ENCODE peak calls at places on chromosomes 16 and 17, in five cellular contexts. J is lower leg skin, A is gastrocnemius medialis, Q is A549, I is heart left ventricle. B is an unnamed sample.

GRCh38 chr17:30600830-30601494 is 123.8 kb downstream of the GOSR1 start:
- DNase-seq in I (no peak), Q (peak; percentile 58), J (peak; percentile 88), A (no peak), B (peak; percentile 11)

GRCh38 chr17:9291912-9292562 is 270.7 kb downstream of the NTN1 start:
- DNase-seq in Q (peak; percentile 28), J (peak; percentile 83), I (peak; percentile 55), A (no peak), B (peak; percentile 37)

GRCh38 chr17:16052486-16052885 is 52.9 kb downstream of the TTC19 start:
- DNase-seq in Q (no peak), A (no peak), J (no peak), I (no peak), B (no peak)

GRCh38 chr17:2612630-2613029 is 19.2 kb downstream of the PAFAH1B1 start:
- DNase-seq in A (no peak), I (no peak), J (no peak), Q (no peak), B (no peak)

GRCh38 chr16:11372073-11372923 is 27.0 kb downstream of the RMI2 start:
- DNase-seq in J (no peak), A (no peak), I (no peak), Q (no peak), B (no peak)

GRCh38 chr16:17847234-17847795 is 376.6 kb upstream of the XYLT1 start:
- DNase-seq in I (no peak), Q (no peak), A (no peak), J (no peak), B (no peak)

GRCh38 chr17:7650509-7651096 is at the start of gene ATP1B2:
- DNase-seq in J (peak; percentile 89), I (peak; percentile 77), Q (peak; percentile 59), A (peak; percentile 19), B (peak; percentile 64)

GRCh38 chr16:53904533-53904932 is 200.6 kb downstream of the FTO start:
- DNase-seq in I (no peak), J (no peak), Q (no peak), A (no peak), B (no peak)

GRCh38 chr17:33291248-33292183 is 1.6 kb downstream of the ASIC2 start:
- DNase-seq in Q (peak; percentile 66), J (peak; percentile 86), A (no peak), I (no peak), B (no peak)

GRCh38 chr16:23795369-23795768 is 40.4 kb upstream of the PRKCB start:
- DNase-seq in I (no peak), A (no peak), Q (no peak), J (no peak), B (no peak)

GRCh38 chr17:57455063-57455914 is 199.0 kb downstream of the MSI2 start:
- DNase-seq in A (no peak), J (no peak), Q (no peak), I (no peak), B (no peak)

GRCh38 chr16:86714166-86714565 is 135.8 kb downstream of the FOXL1 start:
- DNase-seq in J (no peak), I (no peak), A (no peak), Q (no peak), B (no peak)

GRCh38 chr17:60305141-60305540 is 86.8 kb downstream of the USP32 start:
- DNase-seq in I (no peak), Q (peak; percentile 17), A (no peak), J (no peak), B (peak; percentile 28)

GRCh38 chr17:77382966-77383612 is 242.3 kb downstream of the SEC14L1 start:
- DNase-seq in J (no peak), A (no peak), Q (no peak), I (no peak), B (no peak)

GRCh38 chr17:31571124-31571892 is 179.8 kb downstream of the RAB11FIP4 start:
- DNase-seq in Q (peak; percentile 24), J (peak; percentile 94), I (peak; percentile 90), A (peak; percentile 40), B (peak; percentile 76)

GRCh38 chr17:70128727-70129238 is 40.5 kb upstream of the KCNJ2 start:
- DNase-seq in J (no peak), Q (no peak), I (no peak), A (no peak), B (no peak)

GRCh38 chr16:26316683-26317464 is 625.1 kb downstream of the HS3ST4 start:
- DNase-seq in I (no peak), A (no peak), J (no peak), Q (no peak), B (no peak)

GRCh38 chr16:80375973-80376372 is 164.8 kb upstream of the DYNLRB2 start:
- DNase-seq in Q (no peak), A (no peak), I (no peak), J (no peak), B (no peak)

GRCh38 chr17:55625516-55625915 is 97.1 kb downstream of the TMEM100 start:
- DNase-seq in A (no peak), I (no peak), J (no peak), Q (no peak), B (no peak)

GRCh38 chr17:79031996-79032875 is 8.3 kb downstream of the C1QTNF1 start:
- DNase-seq in I (no peak), A (no peak), J (peak; percentile 84), Q (no peak), B (no peak)

GRCh38 chr16:49651226-49651625 is 204.7 kb downstream of the ZNF423 start:
- DNase-seq in I (no peak), Q (no peak), A (no peak), J (no peak), B (no peak)

GRCh38 chr17:80951121-80952090 is 40.2 kb upstream of the CHMP6 start:
- DNase-seq in I (peak; percentile 25), Q (no peak), A (no peak), J (peak; percentile 67), B (no peak)

GRCh38 chr16:53414381-53414780 is 19.9 kb upstream of the RBL2 start:
- DNase-seq in Q (no peak), A (no peak), J (no peak), I (no peak), B (no peak)

GRCh38 chr16:67641779-67642708 is 2.9 kb upstream of the CARMIL2 start:
- DNase-seq in I (peak; percentile 83), A (peak; percentile 64), Q (no peak), J (no peak), B (peak; percentile 75)

GRCh38 chr17:77107506-77108433 is 33.0 kb upstream of the SEC14L1 start:
- DNase-seq in I (no peak), Q (no peak), J (no peak), A (no peak), B (no peak)

DNA sequence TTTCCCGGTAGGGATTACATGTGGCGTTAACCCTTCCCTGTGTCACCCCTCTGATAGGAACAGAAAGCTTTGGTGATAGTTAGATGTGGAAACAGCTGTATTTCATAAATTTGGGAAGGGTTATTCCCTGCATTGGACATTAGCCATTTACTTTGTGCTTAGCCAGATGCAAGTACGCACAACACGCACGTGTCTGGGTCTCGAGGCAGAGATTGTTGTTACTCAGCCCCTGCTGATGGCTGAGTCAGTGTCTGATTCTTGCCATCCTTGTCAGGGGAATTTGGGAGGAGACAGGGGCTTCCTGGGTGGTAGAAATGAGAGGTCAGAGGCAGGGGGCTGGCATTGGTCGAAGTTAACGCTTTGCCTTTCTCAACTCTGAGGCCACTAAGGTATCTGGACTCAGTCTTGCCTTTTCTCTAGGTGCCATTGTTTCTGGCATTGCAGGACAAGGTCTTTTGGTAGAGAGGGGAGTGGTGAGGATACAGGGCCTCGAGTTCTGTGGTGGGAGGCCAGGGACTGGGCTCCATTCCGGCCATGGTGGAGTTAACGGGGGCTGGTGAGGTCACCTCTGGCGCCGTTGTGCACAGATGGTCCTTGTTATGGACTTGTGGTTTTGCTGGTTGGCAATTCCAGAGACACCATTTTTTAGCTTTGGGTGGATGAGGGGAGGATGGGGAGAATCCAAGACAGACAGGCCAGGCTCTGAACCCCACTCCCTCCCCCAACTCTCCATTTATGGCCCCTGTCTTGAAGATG is 8.2 kb downstream of the MMP2 start:
- DNase-seq in Q (no peak), J (peak; percentile 94), I (peak; percentile 70), A (peak; percentile 52), B (no peak)
- H3K4me3 ChIP-seq in Q (no peak overlapping the region), J (no peak overlapping the region), I (no peak overlapping the region), A (no peak overlapping the region), B (no peak overlapping the region)

GRCh38 chr17:74096456-74096855 is 107.0 kb upstream of the RPL38 start:
- DNase-seq in Q (no peak), I (no peak), J (no peak), A (no peak), B (no peak)
- TF ChIP-seq CTCF in Q (no peak), I (no peak), J (no peak), A (no peak), B (no peak)

GRCh38 chr17:38967290-38967738 is at the start of gene FBXO47:
- DNase-seq in A (peak; percentile 77), Q (peak; percentile 98), J (peak; percentile 97), I (peak; percentile 96), B (peak; percentile 93)
- TF ChIP-seq POLR2A in A (peak; percentile 57), Q (peak; percentile 61), J (no peak), I (peak; percentile 68), B (no peak)

GRCh38 chr17:50373705-50374104 is 676 bp downstream of the EME1 start:
- DNase-seq in Q (no peak), J (no peak), I (no peak), A (no peak), B (no peak)
- H3K4me3 ChIP-seq in Q (peak overlapping the region; percentile 70), J (no peak overlapping the region), I (no peak overlapping the region), A (no peak overlapping the region), B (no peak overlapping the region)

DNA sequence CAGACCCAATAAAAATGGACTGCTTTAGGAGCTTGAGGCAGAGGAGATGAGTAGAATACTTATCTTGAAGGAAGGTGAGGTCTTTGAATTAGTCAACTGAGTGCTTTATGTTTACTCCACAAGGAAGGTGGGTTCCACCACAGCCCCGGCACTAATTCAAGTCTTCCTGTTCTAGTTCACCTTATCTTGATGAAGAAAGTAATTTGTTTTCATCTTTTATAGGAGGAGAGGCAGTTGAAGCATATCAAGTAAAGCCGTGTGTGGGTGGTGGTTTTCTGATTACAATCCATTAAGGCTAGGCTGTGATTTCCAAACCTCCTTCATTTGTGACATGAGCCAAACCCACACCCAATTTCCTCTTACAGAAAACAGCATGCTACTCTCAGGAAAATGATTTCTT is 35.6 kb downstream of the CDRT15 start:
- DNase-seq in I (no peak), Q (no peak), J (no peak), A (no peak), B (no peak)
- TF ChIP-seq CTCF in I (no peak), Q (no peak), J (no peak), A (no peak), B (no peak)

GRCh38 chr16:832652-833336 is 32.3 kb upstream of the GNG13 start:
- DNase-seq in I (no peak), A (no peak), Q (no peak), J (no peak), B (no peak)

GRCh38 chr16:828891-829290 is 28.4 kb upstream of the GNG13 start:
- DNase-seq in I (no peak), A (no peak), Q (no peak), J (no peak), B (no peak)

GRCh38 chr16:831571-832443 is 31.3 kb upstream of the GNG13 start:
- DNase-seq in A (no peak), J (no peak), Q (no peak), I (no peak), B (no peak)

GRCh38 chr16:830871-831570 is 30.5 kb upstream of the GNG13 start:
- DNase-seq in A (no peak), Q (no peak), I (no peak), J (no peak), B (no peak)

GRCh38 chr16:830107-830870 is 29.8 kb upstream of the GNG13 start:
- DNase-seq in Q (no peak), A (no peak), I (no peak), J (no peak), B (no peak)
- TF ChIP-seq POLR2A in Q (no peak), A (no peak), I (no peak), J (no peak), B (no peak)

B was measured in body of pancreas.